ENCODE peak calls at places on chromosomes 2 and 18, in ten cellular contexts. One of them, this sample, is unnamed.

GRCh38 chr2:80001704-80002103 is 302.8 kb downstream of the LRRTM1 start:
- DNase-seq in MCF 10A: no peak
- DNase-seq in HS-27A: peak
- DNase-seq in mammary epithelial cell: no peak
- DNase-seq in NCI-H510A: no peak
- DNase-seq in ACHN: peak
- DNase-seq in fibroblast of villous mesenchyme: peak
- DNase-seq in stimulated activated CD4-positive, alpha-beta T cell treated with anti-CD3 and anti-CD28 coated beads, Interleukin-15, amount 100 ng/mL, for 24 hours: no peak
- DNase-seq in anterior cingulate cortex: no peak
- DNase-seq in natural killer cell: no peak
- DNase-seq in this sample: no peak

GRCh38 chr18:41875094-41875780 is 79.8 kb upstream of the PIK3C3 start:
- DNase-seq in MCF 10A: peak
- DNase-seq in HS-27A: no peak
- DNase-seq in mammary epithelial cell: peak
- DNase-seq in NCI-H510A: no peak
- DNase-seq in ACHN: peak
- DNase-seq in fibroblast of villous mesenchyme: peak
- DNase-seq in stimulated activated CD4-positive, alpha-beta T cell treated with anti-CD3 and anti-CD28 coated beads, Interleukin-15, amount 100 ng/mL, for 24 hours: no peak
- DNase-seq in anterior cingulate cortex: no peak
- DNase-seq in natural killer cell: no peak
- DNase-seq in this sample: no peak

GRCh38 chr2:188811522-188811921 is 162.7 kb upstream of the COL3A1 start:
- DNase-seq in MCF 10A: peak
- DNase-seq in HS-27A: no peak
- DNase-seq in mammary epithelial cell: peak
- DNase-seq in NCI-H510A: no peak
- DNase-seq in ACHN: no peak
- DNase-seq in fibroblast of villous mesenchyme: peak
- DNase-seq in stimulated activated CD4-positive, alpha-beta T cell treated with anti-CD3 and anti-CD28 coated beads, Interleukin-15, amount 100 ng/mL, for 24 hours: no peak
- DNase-seq in anterior cingulate cortex: no peak
- DNase-seq in natural killer cell: no peak
- DNase-seq in this sample: no peak

GRCh38 chr2:68483011-68483410 is 15.6 kb downstream of the APLF start:
- DNase-seq in MCF 10A: no peak
- DNase-seq in HS-27A: no peak
- DNase-seq in mammary epithelial cell: no peak
- DNase-seq in NCI-H510A: no peak
- DNase-seq in ACHN: no peak
- DNase-seq in fibroblast of villous mesenchyme: no peak
- DNase-seq in stimulated activated CD4-positive, alpha-beta T cell treated with anti-CD3 and anti-CD28 coated beads, Interleukin-15, amount 100 ng/mL, for 24 hours: no peak
- DNase-seq in anterior cingulate cortex: no peak
- DNase-seq in natural killer cell: no peak
- DNase-seq in this sample: no peak

GRCh38 chr18:45978084-45978483 is 11.0 kb upstream of the EPG5 start:
- DNase-seq in MCF 10A: peak
- DNase-seq in HS-27A: no peak
- DNase-seq in mammary epithelial cell: peak
- DNase-seq in NCI-H510A: peak
- DNase-seq in ACHN: no peak
- DNase-seq in fibroblast of villous mesenchyme: no peak
- DNase-seq in stimulated activated CD4-positive, alpha-beta T cell treated with anti-CD3 and anti-CD28 coated beads, Interleukin-15, amount 100 ng/mL, for 24 hours: no peak
- DNase-seq in anterior cingulate cortex: no peak
- DNase-seq in natural killer cell: no peak
- DNase-seq in this sample: no peak

GRCh38 chr18:27921904-27922541 is 254.9 kb downstream of the CDH2 start:
- DNase-seq in MCF 10A: peak
- DNase-seq in HS-27A: peak
- DNase-seq in mammary epithelial cell: peak
- DNase-seq in NCI-H510A: no peak
- DNase-seq in ACHN: peak
- DNase-seq in fibroblast of villous mesenchyme: peak
- DNase-seq in stimulated activated CD4-positive, alpha-beta T cell treated with anti-CD3 and anti-CD28 coated beads, Interleukin-15, amount 100 ng/mL, for 24 hours: no peak
- DNase-seq in anterior cingulate cortex: no peak
- DNase-seq in natural killer cell: no peak
- DNase-seq in this sample: no peak

GRCh38 chr18:44654555-44654954 is 26.1 kb upstream of the SETBP1 start:
- DNase-seq in MCF 10A: peak
- DNase-seq in HS-27A: peak
- DNase-seq in mammary epithelial cell: peak
- DNase-seq in NCI-H510A: no peak
- DNase-seq in ACHN: peak
- DNase-seq in fibroblast of villous mesenchyme: peak
- DNase-seq in stimulated activated CD4-positive, alpha-beta T cell treated with anti-CD3 and anti-CD28 coated beads, Interleukin-15, amount 100 ng/mL, for 24 hours: no peak
- DNase-seq in anterior cingulate cortex: no peak
- DNase-seq in natural killer cell: no peak
- DNase-seq in this sample: no peak

GRCh38 chr2:235599596-235600338 is 105.9 kb downstream of the AGAP1 start:
- DNase-seq in MCF 10A: no peak
- DNase-seq in HS-27A: no peak
- DNase-seq in mammary epithelial cell: no peak
- DNase-seq in NCI-H510A: no peak
- DNase-seq in ACHN: no peak
- DNase-seq in fibroblast of villous mesenchyme: no peak
- DNase-seq in stimulated activated CD4-positive, alpha-beta T cell treated with anti-CD3 and anti-CD28 coated beads, Interleukin-15, amount 100 ng/mL, for 24 hours: no peak
- DNase-seq in anterior cingulate cortex: no peak
- DNase-seq in natural killer cell: no peak
- DNase-seq in this sample: no peak

GRCh38 chr2:224359569-224359968 is 42.3 kb downstream of the FAM124B start:
- DNase-seq in MCF 10A: peak
- DNase-seq in HS-27A: no peak
- DNase-seq in mammary epithelial cell: no peak
- DNase-seq in NCI-H510A: no peak
- DNase-seq in ACHN: peak
- DNase-seq in fibroblast of villous mesenchyme: peak
- DNase-seq in stimulated activated CD4-positive, alpha-beta T cell treated with anti-CD3 and anti-CD28 coated beads, Interleukin-15, amount 100 ng/mL, for 24 hours: peak
- DNase-seq in anterior cingulate cortex: no peak
- DNase-seq in natural killer cell: no peak
- DNase-seq in this sample: no peak

GRCh38 chr2:130336877-130337734 is 5.6 kb upstream of the IMP4 start:
- DNase-seq in MCF 10A: peak
- DNase-seq in HS-27A: peak
- DNase-seq in mammary epithelial cell: peak
- DNase-seq in NCI-H510A: peak
- DNase-seq in ACHN: no peak
- DNase-seq in fibroblast of villous mesenchyme: peak
- DNase-seq in stimulated activated CD4-positive, alpha-beta T cell treated with anti-CD3 and anti-CD28 coated beads, Interleukin-15, amount 100 ng/mL, for 24 hours: peak
- DNase-seq in anterior cingulate cortex: peak
- DNase-seq in natural killer cell: no peak
- DNase-seq in this sample: peak

This sample was measured in midbrain.